ENCODE peak calls at places on chromosomes 7 and 10, in eight cellular contexts. H is upper lobe of left lung, F is psoas muscle, M is right lobe of liver, K is neural progenitor cell, G is endothelial cell of umbilical vein, O is cardiac muscle cell, R is GM23248. D is an unnamed sample.

GRCh38 chr10:71516890-71517289 is 120.2 kb downstream of the CDH23 start:
- DNase-seq in H (no peak), F (no peak), M (no peak), K (peak; percentile 61), G (no peak), O (no peak), R (no peak), D (no peak)

GRCh38 chr7:92133737-92134270 is 473 bp downstream of the CYP51A1 start:
- DNase-seq in H (peak; percentile 71), F (peak; percentile 80), M (peak; percentile 80), K (peak; percentile 92), G (peak; percentile 85), O (peak; percentile 82), R (peak; percentile 86), D (peak; percentile 91)

GRCh38 chr10:128759174-128759573 is 633.0 kb upstream of the MKI67 start:
- DNase-seq in H (no peak), F (no peak), M (no peak), K (no peak), G (no peak), O (no peak), R (no peak), D (no peak)

GRCh38 chr7:22907805-22908204 is 85.2 kb upstream of the TOMM7 start:
- DNase-seq in H (no peak), F (no peak), M (no peak), K (no peak), G (no peak), O (no peak), R (no peak), D (no peak)

GRCh38 chr10:86363184-86363832 is 3.3 kb downstream of the GRID1 start:
- DNase-seq in H (peak; percentile 61), F (peak; percentile 51), M (peak; percentile 56), K (peak; percentile 88), G (no peak), O (peak; percentile 84), R (peak; percentile 33), D (no peak)

GRCh38 chr10:51510231-51510630 is 189.2 kb downstream of the CSTF2T start:
- DNase-seq in H (no peak), F (no peak), M (no peak), K (no peak), G (no peak), O (no peak), R (peak; percentile 45), D (no peak)

GRCh38 chr7:139075031-139075652 is 34.4 kb downstream of the ZC3HAV1 start:
- DNase-seq in H (peak; percentile 80), F (peak; percentile 65), M (peak; percentile 40), K (peak; percentile 82), G (peak; percentile 81), O (peak; percentile 84), R (peak; percentile 88), D (peak; percentile 63)

GRCh38 chr7:29282819-29283414 is 88.3 kb downstream of the CHN2 start:
- DNase-seq in H (no peak), F (no peak), M (no peak), K (no peak), G (no peak), O (no peak), R (no peak), D (no peak)

GRCh38 chr7:158572000-158572828 is 15.4 kb downstream of the PTPRN2 start:
- DNase-seq in H (no peak), F (no peak), M (no peak), K (peak; percentile 30), G (no peak), O (no peak), R (no peak), D (no peak)

GRCh38 chr7:99379043-99379577 is 4.6 kb downstream of the ARPC1B start:
- DNase-seq in H (peak; percentile 94), F (peak; percentile 79), M (peak; percentile 58), K (no peak), G (peak; percentile 97), O (no peak), R (peak; percentile 98), D (no peak)

GRCh38 chr10:95333997-95334792 is 43.4 kb upstream of the PDLIM1 start:
- DNase-seq in H (peak; percentile 56), F (peak; percentile 67), M (peak; percentile 73), K (no peak), G (peak; percentile 89), O (no peak), R (peak; percentile 92), D (no peak)

GRCh38 chr7:44385384-44386138 is 60.2 kb upstream of the CAMK2B start:
- DNase-seq in H (no peak), F (no peak), M (no peak), K (no peak), G (no peak), O (no peak), R (no peak), D (no peak)

GRCh38 chr7:32062150-32062549 is 8.1 kb downstream of the PDE1C start:
- DNase-seq in H (peak; percentile 32), F (peak; percentile 54), M (no peak), K (peak; percentile 68), G (peak; percentile 48), O (peak; percentile 51), R (peak; percentile 53), D (peak; percentile 75)

GRCh38 chr7:46099091-46099490 is 178.0 kb upstream of the IGFBP3 start:
- DNase-seq in H (no peak), F (no peak), M (no peak), K (no peak), G (no peak), O (no peak), R (no peak), D (no peak)
- H3K9me3 ChIP-seq in H (no peaks in the 10 kb centered on the region), F (no peaks in the 10 kb centered on the region), M (no peaks in the 10 kb centered on the region), K (no peaks in the 10 kb centered on the region), G (no peaks in the 10 kb centered on the region), O (no peaks in the 10 kb centered on the region), R (no peaks in the 10 kb centered on the region), D (no peaks in the 10 kb centered on the region)

GRCh38 chr7:27151945-27152815 is at the start of gene HOXA3:
- DNase-seq in H (no peak), F (peak; percentile 83), M (no peak), K (no peak), G (peak; percentile 94), O (no peak), R (peak; percentile 89), D (peak; percentile 89)

GRCh38 chr7:27150568-27151340 is 1.6 kb downstream of the HOXA3 start:
- DNase-seq in H (peak; percentile 64), F (peak; percentile 93), M (peak; percentile 74), K (peak; percentile 91), G (peak; percentile 91), O (peak; percentile 79), R (peak; percentile 95), D (peak; percentile 87)

GRCh38 chr7:27149817-27150567 is 2.4 kb downstream of the HOXA3 start:
- DNase-seq in H (no peak), F (no peak), M (no peak), K (no peak), G (no peak), O (no peak), R (no peak), D (peak; percentile 40)

GRCh38 chr7:27152816-27153486 is 568 bp upstream of the HOXA3 start:
- DNase-seq in H (peak; percentile 19), F (no peak), M (no peak), K (no peak), G (no peak), O (no peak), R (no peak), D (no peak)

GRCh38 chr7:27151341-27151944 is 940 bp downstream of the HOXA3 start:
- DNase-seq in H (no peak), F (no peak), M (no peak), K (no peak), G (no peak), O (no peak), R (peak; percentile 58), D (no peak)
- H3K27me3 ChIP-seq in H (peaks cover 65% of the 10 kb centered on the region), F (no peaks in the 10 kb centered on the region), M (peaks cover 74% of the 10 kb centered on the region), K (peaks cover 100% of the 10 kb centered on the region), G (no peaks in the 10 kb centered on the region), O (peaks cover 100% of the 10 kb centered on the region), R (no peaks in the 10 kb centered on the region), D (no peaks in the 10 kb centered on the region)

GRCh38 chr10:60298408-60299389 is 91.0 kb downstream of the ANK3 start:
- DNase-seq in H (no peak), F (no peak), M (no peak), K (no peak), G (no peak), O (no peak), R (no peak), D (no peak)

GRCh38 chr10:60296073-60296472 is 93.6 kb downstream of the ANK3 start:
- DNase-seq in H (no peak), F (no peak), M (no peak), K (no peak), G (no peak), O (peak; percentile 43), R (no peak), D (no peak)

GRCh38 chr10:60295028-60295937 is 94.4 kb downstream of the ANK3 start:
- DNase-seq in H (no peak), F (no peak), M (no peak), K (no peak), G (no peak), O (no peak), R (no peak), D (no peak)

GRCh38 chr10:60299961-60300883 is 89.5 kb downstream of the ANK3 start:
- DNase-seq in H (no peak), F (no peak), M (no peak), K (peak; percentile 65), G (peak; percentile 67), O (peak; percentile 81), R (no peak), D (peak; percentile 16)

GRCh38 chr10:60299390-60299778 is 90.3 kb downstream of the ANK3 start:
- DNase-seq in H (no peak), F (no peak), M (no peak), K (no peak), G (no peak), O (no peak), R (no peak), D (no peak)
- H3K4me3 ChIP-seq in H (no peak overlapping the region), F (peak overlapping the region; percentile 63), M (no peak overlapping the region), K (no peak overlapping the region), G (no peak overlapping the region), O (peak overlapping the region; percentile 14), R (no peak overlapping the region), D (no peak overlapping the region)

GRCh38 chr7:57202274-57202673 is 70.0 kb upstream of the ZNF479 start:
- DNase-seq in H (no peak), F (no peak), M (no peak), K (no peak), G (no peak), O (no peak), R (no peak), D (no peak)

GRCh38 chr7:57203161-57203791 is 71.0 kb upstream of the ZNF479 start:
- DNase-seq in H (no peak), F (no peak), M (no peak), K (no peak), G (no peak), O (no peak), R (no peak), D (no peak)

GRCh38 chr7:57205000-57205399 is 72.8 kb upstream of the ZNF479 start:
- DNase-seq in H (no peak), F (no peak), M (no peak), K (no peak), G (no peak), O (no peak), R (no peak), D (no peak)

GRCh38 chr7:57201895-57202210 is 69.6 kb upstream of the ZNF479 start:
- DNase-seq in H (no peak), F (no peak), M (no peak), K (no peak), G (no peak), O (no peak), R (no peak), D (no peak)

DNA sequence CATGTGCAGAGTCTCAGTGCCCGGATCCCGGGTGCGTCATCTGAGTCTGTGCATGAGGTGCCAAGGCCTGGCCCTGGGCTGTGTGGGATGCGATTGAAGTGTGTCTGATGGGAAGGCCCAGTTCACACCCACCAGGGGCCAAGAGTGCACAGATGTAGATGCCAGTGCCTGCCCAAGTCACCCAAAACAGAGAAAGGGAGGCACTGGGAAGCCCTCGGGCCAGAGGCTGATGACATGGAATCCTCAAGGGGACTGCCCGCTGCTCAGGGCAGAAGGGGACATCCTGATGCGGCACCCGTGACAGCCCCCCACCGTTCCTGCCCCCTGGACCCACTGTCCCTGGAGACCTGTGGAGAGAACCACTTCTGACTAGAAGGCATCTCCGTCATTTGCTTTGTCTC is 72.2 kb upstream of the ZNF479 start:
- DNase-seq in H (no peak), F (no peak), M (no peak), K (no peak), G (no peak), O (no peak), R (no peak), D (no peak)
- H3K9me3 ChIP-seq in H (peaks cover 31% of the 10 kb centered on the region), F (peaks cover 4% of the 10 kb centered on the region), M (no peaks in the 10 kb centered on the region), K (peaks cover 8% of the 10 kb centered on the region), G (peaks cover 2% of the 10 kb centered on the region), O (peaks cover 5% of the 10 kb centered on the region), R (no peaks in the 10 kb centered on the region), D (no peaks in the 10 kb centered on the region)

D was measured in HAP-1.